ENCODE peak calls at places on chromosomes 16 and 17, in five cellular contexts. I is left ventricle myocardium inferior, F is immature natural killer cell, D is frontal cortex, S is ovary. Y is an unnamed sample.

GRCh38 chr16:8828541-8829165 is 31.0 kb downstream of the PMM2 start:
- DNase-seq in I (no peak), F (no peak), D (no peak), S (no peak), Y (no peak)

GRCh38 chr17:70447588-70447987 is 278.3 kb downstream of the KCNJ2 start:
- DNase-seq in I (no peak), F (no peak), D (no peak), S (no peak), Y (no peak)

GRCh38 chr16:4293822-4294457 is 21.1 kb upstream of the TFAP4 start:
- DNase-seq in I (peak), F (no peak), D (peak), S (peak), Y (peak)

GRCh38 chr17:36728030-36728991 is 126.9 kb downstream of the MRM1 start:
- DNase-seq in I (no peak), F (no peak), D (no peak), S (no peak), Y (no peak)

GRCh38 chr17:14845562-14846335 is 419.4 kb downstream of the PMP22 start:
- DNase-seq in I (no peak), F (no peak), D (no peak), S (no peak), Y (no peak)

GRCh38 chr17:59167571-59168001 is 12.0 kb downstream of the PRR11 start:
- DNase-seq in I (no peak), F (no peak), D (no peak), S (no peak), Y (no peak)

GRCh38 chr16:19084879-19085278 is 17.5 kb downstream of the COQ7 start:
- DNase-seq in I (no peak), F (no peak), D (no peak), S (no peak), Y (no peak)

GRCh38 chr17:66275651-66276050 is 26.8 kb upstream of the PRKCA start:
- DNase-seq in I (no peak), F (no peak), D (no peak), S (no peak), Y (no peak)

GRCh38 chr17:7394452-7395191 is at the start of gene PLSCR3:
- DNase-seq in I (peak), F (peak), D (peak), S (peak), Y (peak)

GRCh38 chr17:82239926-82240505 is 11.2 kb downstream of the SLC16A3 start:
- DNase-seq in I (no peak), F (no peak), D (no peak), S (peak), Y (no peak)

GRCh38 chr16:87042551-87043272 is 274.5 kb downstream of the C16orf95 start:
- DNase-seq in I (no peak), F (no peak), D (no peak), S (no peak), Y (no peak)

GRCh38 chr17:77507116-77507885 is 366.5 kb downstream of the SEC14L1 start:
- DNase-seq in I (no peak), F (no peak), D (no peak), S (no peak), Y (no peak)

GRCh38 chr17:64218066-64218465 is 45.0 kb downstream of the TEX2 start:
- DNase-seq in I (no peak), F (no peak), D (no peak), S (no peak), Y (no peak)

GRCh38 chr16:84735846-84736586 is 36.2 kb downstream of the USP10 start:
- DNase-seq in I (no peak), F (no peak), D (no peak), S (no peak), Y (no peak)

GRCh38 chr16:1145383-1146100 is 7.4 kb upstream of the CACNA1H start:
- DNase-seq in I (no peak), F (no peak), D (no peak), S (peak), Y (no peak)

GRCh38 chr16:22372882-22373661 is 1.3 kb downstream of the CDR2 start:
- DNase-seq in I (no peak), F (no peak), D (no peak), S (no peak), Y (no peak)

GRCh38 chr17:75927286-75927922 is 13.4 kb downstream of the FBF1 start:
- DNase-seq in I (no peak), F (no peak), D (no peak), S (no peak), Y (no peak)